ENCODE peak calls at places on chromosomes 13 and 19, in eight cellular contexts. T is aorta; U is PC-9; H is thoracic aorta; F is GM23248; Q is spleen; E is CD8-positive, alpha-beta T cell; W is body of pancreas. Z is an unnamed sample.
A peak's percentile ranks its signal among the peaks of the same experiment; 100 is the strongest.

GRCh38 chr19:34327851-34328250 is 37.1 kb upstream of the GPI start:
- DNase-seq in T (no peak), U (no peak), H (no peak), F (no peak), Q (no peak), E (no peak), W (no peak), Z (no peak)

GRCh38 chr13:76773695-76774094 is 112.5 kb downstream of the KCTD12 start:
- DNase-seq in T (no peak), U (no peak), H (no peak), F (peak; percentile 2), Q (no peak), E (no peak), W (no peak), Z (no peak)

GRCh38 chr19:47469419-47469700 is 2.3 kb downstream of the SLC8A2 start:
- DNase-seq in T (no peak), U (no peak), H (no peak), F (no peak), Q (no peak), E (no peak), W (no peak), Z (no peak)

GRCh38 chr19:47095707-47096704 is 17.6 kb downstream of the ZC3H4 start:
- DNase-seq in T (no peak), U (peak; percentile 98), H (no peak), F (peak; percentile 48), Q (no peak), E (no peak), W (peak; percentile 96), Z (no peak)

GRCh38 chr19:23203841-23204344 is 46.3 kb downstream of the ZNF724 start:
- DNase-seq in T (peak; percentile 78), U (no peak), H (no peak), F (no peak), Q (no peak), E (no peak), W (no peak), Z (no peak)

GRCh38 chr13:80341771-80342271 is 895 bp upstream of the SPRY2 start:
- DNase-seq in T (no peak), U (peak; percentile 26), H (no peak), F (peak; percentile 48), Q (peak; percentile 77), E (no peak), W (peak; percentile 56), Z (no peak)

GRCh38 chr13:75308222-75308621 is 173.7 kb downstream of the TBC1D4 start:
- DNase-seq in T (no peak), U (no peak), H (no peak), F (no peak), Q (no peak), E (no peak), W (no peak), Z (no peak)

GRCh38 chr19:4575267-4575793 is 15.8 kb upstream of the SEMA6B start:
- DNase-seq in T (peak; percentile 88), U (peak; percentile 64), H (no peak), F (peak; percentile 87), Q (no peak), E (no peak), W (peak; percentile 35), Z (no peak)

GRCh38 chr19:17172624-17173345 is 42.4 kb upstream of the USE1 start:
- DNase-seq in T (no peak), U (peak; percentile 19), H (no peak), F (no peak), Q (no peak), E (no peak), W (no peak), Z (no peak)

GRCh38 chr19:46241676-46242075 is 12.1 kb downstream of the IGFL1 start:
- DNase-seq in T (no peak), U (no peak), H (no peak), F (no peak), Q (no peak), E (no peak), W (no peak), Z (no peak)

GRCh38 chr19:32814046-32814445 is 55.5 kb downstream of the SLC7A9 start:
- DNase-seq in T (peak; percentile 51), U (no peak), H (no peak), F (peak; percentile 10), Q (no peak), E (no peak), W (no peak), Z (no peak)

GRCh38 chr13:111506621-111507020 is 186.2 kb downstream of the TEX29 start:
- DNase-seq in T (no peak), U (no peak), H (no peak), F (no peak), Q (no peak), E (no peak), W (no peak), Z (no peak)

GRCh38 chr19:46704379-46705076 is 12.4 kb downstream of the PRKD2 start:
- DNase-seq in T (peak; percentile 95), U (peak; percentile 70), H (peak; percentile 35), F (peak; percentile 50), Q (peak; percentile 95), E (peak; percentile 84), W (peak; percentile 82), Z (peak; percentile 73)

GRCh38 chr19:4456843-4457653 is 546 bp downstream of the UBXN6 start:
- DNase-seq in T (peak; percentile 87), U (peak; percentile 18), H (no peak), F (peak; percentile 75), Q (peak; percentile 79), E (peak; percentile 17), W (no peak), Z (peak; percentile 49)

GRCh38 chr19:12973236-12973635 is 3.9 kb downstream of the DAND5 start:
- DNase-seq in T (no peak), U (no peak), H (no peak), F (no peak), Q (no peak), E (no peak), W (no peak), Z (no peak)

GRCh38 chr19:52102782-52103181 is 7.2 kb upstream of the ZNF841 start:
- DNase-seq in T (no peak), U (no peak), H (no peak), F (no peak), Q (no peak), E (no peak), W (no peak), Z (no peak)

GRCh38 chr19:52099497-52100138 is 4.1 kb upstream of the ZNF841 start:
- DNase-seq in T (no peak), U (no peak), H (no peak), F (no peak), Q (no peak), E (no peak), W (no peak), Z (no peak)

DNA sequence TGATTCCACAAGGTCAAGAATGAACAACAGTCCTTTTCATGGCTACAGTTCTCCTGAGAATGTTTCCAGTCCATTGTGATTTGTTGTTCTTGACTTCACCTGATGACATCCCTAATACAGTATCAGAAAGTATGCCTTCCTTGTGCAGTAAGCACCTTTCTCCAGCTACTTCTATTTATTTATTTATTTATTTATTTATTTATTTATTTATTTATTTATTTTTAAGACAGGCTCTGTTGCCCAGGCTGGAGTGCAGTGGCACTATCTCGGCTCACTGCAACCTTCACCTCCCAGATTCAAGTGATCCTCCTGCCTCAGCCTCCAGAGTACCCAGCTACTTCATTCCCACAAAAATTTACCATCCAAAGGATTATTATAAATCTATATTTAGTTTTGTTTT is 6.6 kb upstream of the ZNF841 start:
- DNase-seq in T (no peak), U (no peak), H (no peak), F (no peak), Q (no peak), E (no peak), W (no peak), Z (no peak)
- H3K9me3 ChIP-seq in T (peaks cover 4% of the 10 kb centered on the region), U (peaks cover 46% of the 10 kb centered on the region), H (peaks cover 33% of the 10 kb centered on the region), F (no peaks in the 10 kb centered on the region), Q (peaks cover 93% of the 10 kb centered on the region), E (peaks cover 12% of the 10 kb centered on the region), W (peaks cover 21% of the 10 kb centered on the region), Z (peaks cover 40% of the 10 kb centered on the region)

GRCh38 chr19:41903161-41903953 is 20.4 kb downstream of the ARHGEF1 start:
- DNase-seq in T (no peak), U (no peak), H (no peak), F (no peak), Q (no peak), E (no peak), W (no peak), Z (no peak)

GRCh38 chr19:41904118-41904870 is 21.3 kb downstream of the ARHGEF1 start:
- DNase-seq in T (no peak), U (peak; percentile 78), H (no peak), F (no peak), Q (peak; percentile 66), E (no peak), W (peak; percentile 54), Z (no peak)

GRCh38 chr19:41906916-41907680 is 21.2 kb downstream of the ERFL start:
- DNase-seq in T (no peak), U (no peak), H (no peak), F (no peak), Q (peak; percentile 70), E (no peak), W (no peak), Z (no peak)

GRCh38 chr19:41906271-41906670 is 22.0 kb downstream of the ERFL start:
- DNase-seq in T (no peak), U (no peak), H (no peak), F (no peak), Q (no peak), E (no peak), W (no peak), Z (no peak)

DNA sequence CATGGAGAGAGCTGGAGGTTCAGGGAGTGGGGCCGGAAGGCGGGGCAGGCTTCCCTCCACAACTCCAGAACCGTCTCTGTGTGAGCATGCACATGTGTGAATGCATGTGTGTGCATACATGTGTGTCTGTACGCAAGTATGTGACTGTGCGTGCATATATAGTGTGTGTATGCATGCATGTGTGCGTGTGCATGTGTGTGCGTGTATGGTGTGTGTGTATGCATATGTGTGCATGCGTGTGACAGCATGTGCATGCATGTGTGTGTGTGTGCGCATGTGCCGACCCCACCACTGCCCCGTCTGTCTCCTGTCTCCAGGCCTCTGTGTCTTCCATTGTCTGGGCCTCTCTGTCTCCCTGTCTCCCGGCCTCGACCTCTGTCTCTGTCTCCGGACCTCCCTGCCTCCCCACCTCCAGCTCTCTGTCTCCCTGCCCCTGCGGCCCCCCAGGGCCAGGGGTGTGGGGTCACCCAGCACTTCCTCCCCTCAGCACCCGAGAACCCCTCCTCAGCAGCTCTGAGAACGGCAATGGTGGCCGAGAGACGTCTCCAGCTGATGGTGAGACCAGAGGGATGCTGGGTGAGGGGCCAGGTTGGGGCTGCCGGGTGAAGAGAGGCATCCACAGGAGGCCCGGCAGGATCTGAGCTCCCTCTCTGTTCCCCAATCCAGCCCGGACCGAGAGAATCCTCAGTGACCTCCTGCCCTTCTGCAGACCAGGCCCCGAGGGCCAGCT is 22.5 kb downstream of the ARHGEF1 start:
- DNase-seq in T (no peak), U (no peak), H (no peak), F (no peak), Q (no peak), E (no peak), W (no peak), Z (no peak)
- H3K4me3 ChIP-seq in T (no peak overlapping the region), U (no peak overlapping the region), H (no peak overlapping the region), F (no peak overlapping the region), Q (no peak overlapping the region), E (no peak overlapping the region), W (no peak overlapping the region), Z (no peak overlapping the region)

GRCh38 chr19:7848779-7849457 is 18.9 kb downstream of the EVI5L start:
- DNase-seq in T (no peak), U (no peak), H (no peak), F (no peak), Q (no peak), E (no peak), W (no peak), Z (no peak)
- H3K27ac ChIP-seq in T (no peak overlapping the region), U (no peak overlapping the region), H (no peak overlapping the region), F (no peak overlapping the region), Q (no peak overlapping the region), E (no peak overlapping the region), W (no peak overlapping the region), Z (no peak overlapping the region)

GRCh38 chr13:45545686-45546409 is 69.7 kb downstream of the ERICH6B start:
- DNase-seq in T (no peak), U (no peak), H (no peak), F (peak; percentile 4), Q (no peak), E (no peak), W (no peak), Z (no peak)
- H3K9me3 ChIP-seq in T (no peaks in the 10 kb centered on the region), U (no peaks in the 10 kb centered on the region), H (no peaks in the 10 kb centered on the region), F (no peaks in the 10 kb centered on the region), Q (no peaks in the 10 kb centered on the region), E (no peaks in the 10 kb centered on the region), W (no peaks in the 10 kb centered on the region), Z (no peaks in the 10 kb centered on the region)

Z was measured in CD4-positive, CD25-positive, alpha-beta regulatory T cell.